ENCODE peak calls at places on chromosomes 2 and 18, in five cellular contexts. W is sciatic nerve; S is activated T-helper 1 cell treated with Interleukin-2 at 50 U/mL for 16 hours; B is stimulated activated CD8-positive, alpha-beta memory T cell treated with anti-CD3 and anti-CD28 coated beads, Interleukin-7, amount 100 ng/mL, for 24 hours; Z is T follicular helper cell. V is an unnamed sample.

GRCh38 chr18:23887035-23887434 is 127.5 kb upstream of the TTC39C start:
- DNase-seq in W (no peak), S (no peak), B (no peak), Z (no peak), V (no peak)

GRCh38 chr2:105076121-105076520 is 38.3 kb downstream of the MRPS9 start:
- DNase-seq in W (no peak), S (no peak), B (no peak), Z (no peak), V (no peak)

GRCh38 chr2:161990741-161991140 is 83.3 kb downstream of the DPP4 start:
- DNase-seq in W (no peak), S (no peak), B (no peak), Z (no peak), V (no peak)

GRCh38 chr18:58049000-58049688 is 5.1 kb downstream of the NEDD4L start:
- DNase-seq in W (no peak), S (no peak), B (no peak), Z (no peak), V (no peak)

GRCh38 chr2:45932278-45932975 is 281.0 kb downstream of the PRKCE start:
- DNase-seq in W (no peak), S (no peak), B (no peak), Z (no peak), V (no peak)

GRCh38 chr2:39490586-39490985 is 53.5 kb upstream of the MAP4K3 start:
- DNase-seq in W (no peak), S (no peak), B (no peak), Z (no peak), V (no peak)

GRCh38 chr2:134391751-134392160 is 137.9 kb downstream of the MGAT5 start:
- DNase-seq in W (no peak), S (no peak), B (no peak), Z (no peak), V (no peak)

GRCh38 chr2:71060871-71061270 is 7.6 kb upstream of the NAGK start:
- DNase-seq in W (no peak), S (no peak), B (no peak), Z (no peak), V (no peak)

GRCh38 chr2:130759906-130760753 is 4.8 kb downstream of the AMER3 start:
- DNase-seq in W (peak), S (no peak), B (no peak), Z (no peak), V (no peak)

GRCh38 chr2:239555566-239555895 is 154.7 kb upstream of the HDAC4 start:
- DNase-seq in W (no peak), S (no peak), B (no peak), Z (no peak), V (no peak)

GRCh38 chr2:180747728-180748127 is 232.7 kb upstream of the UBE2E3 start:
- DNase-seq in W (no peak), S (no peak), B (no peak), Z (no peak), V (no peak)

GRCh38 chr18:11689972-11690570 is 1.0 kb downstream of the GNAL start:
- DNase-seq in W (no peak), S (no peak), B (no peak), Z (no peak), V (no peak)

GRCh38 chr2:221997100-221997499 is 301.7 kb downstream of the PAX3 start:
- DNase-seq in W (no peak), S (no peak), B (no peak), Z (no peak), V (no peak)

GRCh38 chr18:6497543-6497942 is 82.8 kb upstream of the L3MBTL4 start:
- DNase-seq in W (no peak), S (no peak), B (no peak), Z (no peak), V (no peak)

GRCh38 chr2:174331731-174332606 is 2.8 kb upstream of the SP9 start:
- DNase-seq in W (no peak), S (no peak), B (no peak), Z (no peak), V (no peak)

GRCh38 chr2:38406597-38407110 is 29.6 kb upstream of the ATL2 start:
- DNase-seq in W (peak), S (no peak), B (no peak), Z (no peak), V (no peak)

GRCh38 chr18:74013955-74014354 is 133.7 kb downstream of the FBXO15 start:
- DNase-seq in W (no peak), S (no peak), B (no peak), Z (no peak), V (no peak)

GRCh38 chr2:190881480-190882326 is 1.1 kb downstream of the GLS start:
- DNase-seq in W (peak), S (peak), B (peak), Z (peak), V (peak)

GRCh38 chr2:3102915-3103569 is 274.6 kb downstream of the EIPR1 start:
- DNase-seq in W (peak), S (no peak), B (no peak), Z (no peak), V (no peak)

GRCh38 chr18:48874701-48875162 is 76.0 kb downstream of the SMAD7 start:
- DNase-seq in W (no peak), S (no peak), B (no peak), Z (no peak), V (no peak)

GRCh38 chr2:112156152-112156986 is 18.2 kb downstream of the FBLN7 start:
- DNase-seq in W (peak), S (peak), B (no peak), Z (no peak), V (no peak)

GRCh38 chr2:138752231-138752956 is 27.8 kb downstream of the NXPH2 start:
- DNase-seq in W (no peak), S (no peak), B (no peak), Z (no peak), V (no peak)

GRCh38 chr2:109521751-109522374 is 91.9 kb downstream of the SEPTIN10 start:
- DNase-seq in W (no peak), S (no peak), B (no peak), Z (no peak), V (no peak)

GRCh38 chr18:79394438-79395307 is 1.1 kb upstream of the NFATC1 start:
- DNase-seq in W (peak), S (no peak), B (peak), Z (peak), V (no peak)

GRCh38 chr2:199784512-199784911 is 66.5 kb downstream of the FTCDNL1 start:
- DNase-seq in W (no peak), S (no peak), B (no peak), Z (no peak), V (no peak)

GRCh38 chr18:79791141-79791972 is 6.4 kb upstream of the KCNG2 start:
- DNase-seq in W (peak), S (no peak), B (no peak), Z (no peak), V (peak)

GRCh38 chr2:239910404-239910803 is 114.7 kb downstream of the NDUFA10 start:
- DNase-seq in W (no peak), S (no peak), B (no peak), Z (no peak), V (no peak)

GRCh38 chr2:64056021-64056420 is 36.8 kb upstream of the VPS54 start:
- DNase-seq in W (no peak), S (no peak), B (no peak), Z (no peak), V (no peak)

GRCh38 chr18:8835556-8835955 is 130.2 kb downstream of the MTCL1 start:
- DNase-seq in W (no peak), S (no peak), B (no peak), Z (no peak), V (no peak)

GRCh38 chr2:84906108-84906899 is 848 bp downstream of the TMSB10 start:
- DNase-seq in W (peak), S (no peak), B (no peak), Z (no peak), V (no peak)

GRCh38 chr2:227783404-227784138 is 30.1 kb upstream of the CCL20 start:
- DNase-seq in W (no peak), S (no peak), B (no peak), Z (no peak), V (no peak)

GRCh38 chr18:78641689-78642231 is 337.9 kb upstream of the SALL3 start:
- DNase-seq in W (peak), S (no peak), B (no peak), Z (no peak), V (no peak)

GRCh38 chr2:166314022-166314759 is 61.6 kb downstream of the SCN9A start:
- DNase-seq in W (no peak), S (no peak), B (no peak), Z (no peak), V (no peak)

GRCh38 chr2:111168528-111168929 is 47.8 kb downstream of the BCL2L11 start:
- DNase-seq in W (no peak), S (no peak), B (peak), Z (no peak), V (no peak)

GRCh38 chr2:98907966-98908905 is 27.8 kb downstream of the CRACDL start:
- DNase-seq in W (peak), S (no peak), B (no peak), Z (no peak), V (no peak)

GRCh38 chr2:30367232-30368070 is 79.6 kb upstream of the LCLAT1 start:
- DNase-seq in W (no peak), S (no peak), B (no peak), Z (no peak), V (no peak)